ENCODE peak calls at places on chromosomes 7 and 10, in four cellular contexts. F is CD4-positive, alpha-beta T cell; L is effector memory CD4-positive, alpha-beta T cell; J is H1. B is an unnamed sample.

GRCh38 chr10:10038358-10038757 is 979.3 kb upstream of the CELF2 start:
- DNase-seq in L (no peak), F (no peak), J (no peak), B (no peak)

GRCh38 chr10:79111427-79111826 is 42.7 kb downstream of the ZMIZ1 start:
- DNase-seq in F (no peak), L (no peak), J (no peak), B (no peak)

GRCh38 chr7:28178537-28178936 is 2.1 kb downstream of the JAZF1 start:
- DNase-seq in F (no peak), L (no peak), J (no peak), B (no peak)

GRCh38 chr10:77248104-77248503 is 389.5 kb downstream of the KCNMA1 start:
- DNase-seq in L (no peak), F (no peak), J (no peak), B (no peak)

GRCh38 chr7:92057375-92057774 is 76.9 kb downstream of the CYP51A1 start:
- DNase-seq in L (no peak), F (no peak), J (no peak), B (no peak)

GRCh38 chr7:70947181-70947580 is 184.8 kb upstream of the GALNT17 start:
- DNase-seq in L (no peak), F (no peak), J (peak), B (no peak)

GRCh38 chr10:62059424-62059913 is 158.0 kb downstream of the ARID5B start:
- DNase-seq in L (no peak), F (no peak), J (no peak), B (no peak)

GRCh38 chr10:102491136-102491535 is 11.4 kb downstream of the ACTR1A start:
- DNase-seq in L (no peak), J (no peak), F (no peak), B (no peak)

GRCh38 chr10:28903716-28904115 is 226.4 kb downstream of the BAMBI start:
- DNase-seq in F (no peak), L (no peak), J (no peak), B (no peak)

GRCh38 chr10:86355571-86356038 is 11.0 kb downstream of the GRID1 start:
- DNase-seq in J (no peak), F (no peak), L (no peak), B (no peak)

GRCh38 chr10:86354761-86355540 is 11.6 kb downstream of the GRID1 start:
- DNase-seq in F (no peak), L (no peak), J (no peak), B (no peak)

GRCh38 chr10:86357676-86358075 is 8.9 kb downstream of the GRID1 start:
- DNase-seq in F (no peak), L (no peak), J (no peak), B (no peak)

GRCh38 chr10:86357041-86357440 is 9.6 kb downstream of the GRID1 start:
- DNase-seq in L (no peak), F (no peak), J (no peak), B (no peak)

GRCh38 chr10:86356306-86356705 is 10.3 kb downstream of the GRID1 start:
- DNase-seq in F (no peak), J (no peak), L (no peak), B (no peak)
- H3K27ac ChIP-seq in F (no peak), J (no peak), L (no peak), B (no peak)

DNA sequence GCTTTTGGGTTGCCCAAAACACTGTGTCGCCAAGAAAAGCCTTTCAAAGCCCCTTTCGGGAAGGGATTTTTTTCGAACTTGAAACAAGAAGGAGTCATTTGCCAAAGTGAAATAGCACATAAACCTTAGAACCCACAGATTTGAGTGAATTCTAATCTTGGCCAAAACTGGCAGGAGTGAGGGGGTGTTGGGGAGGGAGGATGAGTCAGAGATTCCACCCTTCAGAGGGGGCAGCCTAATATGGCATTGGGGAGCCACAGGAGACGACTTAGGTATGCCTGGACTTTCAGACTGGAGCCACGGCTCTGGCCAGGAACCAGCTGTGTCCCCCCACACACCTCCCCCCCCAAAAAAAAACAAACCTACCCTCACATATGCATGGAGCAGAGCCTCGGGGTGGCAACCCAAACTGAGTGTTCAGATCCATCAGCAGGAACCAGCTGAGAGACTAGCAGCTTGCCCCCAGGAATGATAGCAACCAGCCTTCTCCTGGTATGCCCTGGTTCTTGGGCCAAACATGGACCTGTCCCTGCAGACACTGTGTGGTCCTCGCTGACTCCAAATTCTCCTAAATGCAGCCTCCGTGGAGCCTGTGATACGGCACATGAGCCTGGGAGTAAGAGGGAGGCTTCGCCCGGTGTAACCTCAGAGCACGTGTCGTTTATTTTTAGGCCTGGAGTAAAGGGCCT is 138.3 kb downstream of the FGFR2 start:
- DNase-seq in L (no peak), F (no peak), J (no peak), B (no peak)
- H3K27ac ChIP-seq in L (no peak), F (no peak), J (no peak), B (peak)

GRCh38 chr7:1689356-1689755 is 19.3 kb downstream of the ELFN1 start:
- DNase-seq in L (no peak), F (no peak), J (no peak), B (no peak)

GRCh38 chr7:1691601-1692499 is 21.8 kb downstream of the ELFN1 start:
- DNase-seq in F (no peak), L (no peak), J (peak), B (no peak)

GRCh38 chr7:1692500-1693418 is 22.7 kb downstream of the ELFN1 start:
- DNase-seq in L (no peak), J (peak), F (no peak), B (no peak)

GRCh38 chr7:1690359-1690958 is 20.4 kb downstream of the ELFN1 start:
- DNase-seq in J (no peak), F (no peak), L (no peak), B (no peak)

GRCh38 chr7:1691096-1691495 is 21.0 kb downstream of the ELFN1 start:
- DNase-seq in F (no peak), L (no peak), J (peak), B (no peak)
- H3K27ac ChIP-seq in F (no peak), L (no peak), J (no peak), B (no peak)

GRCh38 chr10:12235796-12236195 is 39.8 kb downstream of the CDC123 start:
- DNase-seq in L (no peak), J (no peak), F (no peak), B (no peak)
- H3K27ac ChIP-seq in L (no peak), J (no peak), F (no peak), B (peak)

DNA sequence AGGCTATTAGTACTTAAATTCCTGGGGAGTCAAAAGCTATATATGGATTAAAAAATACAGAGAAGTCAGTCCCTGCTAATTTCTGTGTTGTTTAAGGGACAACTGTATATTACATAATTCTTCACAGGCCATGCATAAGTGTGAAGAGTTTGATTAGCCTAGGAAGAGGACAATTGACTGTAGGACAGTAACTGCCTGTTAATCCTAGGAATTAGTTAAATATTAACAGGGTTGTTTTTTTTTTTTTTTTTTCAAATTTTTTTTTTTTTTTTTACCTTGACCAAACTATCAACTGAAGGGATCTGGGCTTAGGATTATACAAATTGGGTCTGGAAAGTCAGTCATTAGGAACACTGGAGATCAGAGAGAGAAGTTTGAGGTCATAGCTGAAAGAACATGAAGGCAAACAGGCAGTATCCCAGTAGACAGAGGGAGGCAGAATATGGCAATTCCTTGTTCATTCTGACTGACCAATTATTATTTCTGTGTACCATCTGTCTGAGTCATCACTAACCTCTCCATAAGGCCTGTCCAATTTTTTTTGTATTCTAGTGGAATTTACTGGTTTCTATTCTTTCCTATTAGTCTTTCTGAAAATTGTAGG is 1139.2 kb downstream of the SORCS1 start:
- DNase-seq in J (no peak), L (no peak), F (no peak), B (no peak)
- H3K27ac ChIP-seq in J (no peak), L (no peak), F (no peak), B (no peak)

GRCh38 chr7:106610996-106611886 is 49.7 kb downstream of the CCDC71L start:
- DNase-seq in J (no peak), F (no peak), L (no peak), B (no peak)
- H3K27ac ChIP-seq in J (no peak), F (no peak), L (no peak), B (no peak)

B was measured in esophagus squamous epithelium.